ENCODE peak calls at places on chromosome 1, in ten cellular contexts. J is GM06990, F is fibroblast of lung, Q is BE2C, K is cardiac muscle cell, Z is tibial artery, L is dorsolateral prefrontal cortex, C is psoas muscle, U is mucosa of descending colon, E is adrenal gland. Y is an unnamed sample.

GRCh38 chr1:187294421-187295201 is 465.9 kb downstream of the PLA2G4A start:
- DNase-seq in J (no peak), E (no peak), Z (no peak), L (no peak), Q (no peak), C (no peak), F (no peak), K (no peak), U (no peak), Y (no peak)

GRCh38 chr1:205584732-205585131 is 47.1 kb downstream of the ELK4 start:
- DNase-seq in K (no peak), F (no peak), U (no peak), J (no peak), L (no peak), Z (peak; percentile 51), C (no peak), Q (no peak), E (no peak), Y (no peak)

GRCh38 chr1:201450721-201451291 is 18.2 kb downstream of the PHLDA3 start:
- DNase-seq in E (peak; percentile 63), F (peak; percentile 76), Z (peak; percentile 82), K (peak; percentile 45), Q (peak; percentile 66), C (peak; percentile 74), J (peak; percentile 28), L (peak; percentile 77), U (peak; percentile 55), Y (peak; percentile 68)

GRCh38 chr1:222769968-222770620 is 33.1 kb downstream of the FAM177B start:
- DNase-seq in F (no peak), J (no peak), L (no peak), U (no peak), E (no peak), Q (no peak), C (no peak), K (no peak), Z (no peak), Y (no peak)

GRCh38 chr1:89525169-89525855 is 683 bp downstream of the LRRC8B start:
- DNase-seq in Z (peak; percentile 66), C (no peak), Q (peak; percentile 21), J (no peak), K (peak; percentile 23), E (no peak), L (no peak), U (peak; percentile 84), F (peak; percentile 25), Y (no peak)

GRCh38 chr1:220544901-220545303 is 17.0 kb downstream of the MARK1 start:
- DNase-seq in Z (no peak), J (no peak), C (no peak), Q (no peak), L (no peak), E (no peak), U (no peak), K (peak; percentile 11), F (peak; percentile 22), Y (no peak)

GRCh38 chr1:54716299-54717047 is 812 bp downstream of the TTC4 start:
- DNase-seq in K (no peak), Z (no peak), Q (no peak), F (peak; percentile 49), C (no peak), J (no peak), U (no peak), E (no peak), L (no peak), Y (peak; percentile 31)

GRCh38 chr1:40651138-40651857 is 14.2 kb downstream of the RIMS3 start:
- DNase-seq in K (peak; percentile 48), C (no peak), J (no peak), L (peak; percentile 85), U (peak; percentile 82), Q (no peak), Z (no peak), E (no peak), F (no peak), Y (no peak)

GRCh38 chr1:145985502-145986439 is 10.6 kb downstream of the TXNIP start:
- DNase-seq in J (no peak), K (peak; percentile 75), C (peak; percentile 78), Q (no peak), Z (peak; percentile 68), L (no peak), E (peak; percentile 79), F (peak; percentile 83), U (peak; percentile 59), Y (no peak)

DNA sequence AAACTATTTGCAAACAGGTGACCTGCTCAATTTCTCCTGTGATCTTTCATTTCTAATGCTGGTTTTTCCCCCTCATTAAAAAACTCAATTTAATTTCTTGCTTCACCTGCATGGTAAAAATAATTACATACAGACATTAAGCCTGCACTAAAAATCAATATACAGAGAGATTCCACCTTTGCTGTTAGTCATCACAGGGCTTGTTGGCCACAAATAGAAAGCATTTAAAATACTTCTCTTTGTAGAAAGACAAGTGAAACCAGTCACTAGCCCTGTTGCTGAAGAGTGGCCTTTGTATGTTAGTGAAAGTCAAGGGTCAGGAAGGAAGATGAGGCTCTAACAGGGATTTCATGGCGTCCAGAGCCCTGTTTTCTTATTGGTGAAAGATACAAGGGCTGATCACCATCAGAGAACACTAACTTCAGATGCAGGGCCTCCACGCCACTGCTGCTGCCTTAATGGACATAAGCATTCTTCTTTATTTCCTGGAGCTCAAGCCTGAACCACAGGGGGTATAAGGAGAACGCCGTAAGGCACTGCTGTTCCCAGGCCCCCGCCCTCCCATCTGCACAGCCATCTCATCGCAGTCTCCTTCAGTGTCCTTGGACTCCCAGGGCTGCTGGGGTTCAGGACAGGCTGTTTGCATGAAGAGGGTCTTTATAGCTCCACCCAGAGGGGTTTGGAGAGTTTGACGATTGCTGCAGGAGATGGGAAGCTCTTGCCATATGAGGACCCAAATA is 117.2 kb upstream of the IRF2BP2 start:
- DNase-seq in K (no peak), F (no peak), U (no peak), J (peak; percentile 39), E (no peak), C (no peak), Z (no peak), L (no peak), Q (no peak), Y (peak; percentile 35)
- H3K4me3 ChIP-seq in K (no peak overlapping the region), F (no peak overlapping the region), U (no peak overlapping the region), J (no peak overlapping the region), E (no peak overlapping the region), C (no peak overlapping the region), Z (no peak overlapping the region), L (no peak overlapping the region), Q (no peak overlapping the region), Y (no peak overlapping the region)

DNA sequence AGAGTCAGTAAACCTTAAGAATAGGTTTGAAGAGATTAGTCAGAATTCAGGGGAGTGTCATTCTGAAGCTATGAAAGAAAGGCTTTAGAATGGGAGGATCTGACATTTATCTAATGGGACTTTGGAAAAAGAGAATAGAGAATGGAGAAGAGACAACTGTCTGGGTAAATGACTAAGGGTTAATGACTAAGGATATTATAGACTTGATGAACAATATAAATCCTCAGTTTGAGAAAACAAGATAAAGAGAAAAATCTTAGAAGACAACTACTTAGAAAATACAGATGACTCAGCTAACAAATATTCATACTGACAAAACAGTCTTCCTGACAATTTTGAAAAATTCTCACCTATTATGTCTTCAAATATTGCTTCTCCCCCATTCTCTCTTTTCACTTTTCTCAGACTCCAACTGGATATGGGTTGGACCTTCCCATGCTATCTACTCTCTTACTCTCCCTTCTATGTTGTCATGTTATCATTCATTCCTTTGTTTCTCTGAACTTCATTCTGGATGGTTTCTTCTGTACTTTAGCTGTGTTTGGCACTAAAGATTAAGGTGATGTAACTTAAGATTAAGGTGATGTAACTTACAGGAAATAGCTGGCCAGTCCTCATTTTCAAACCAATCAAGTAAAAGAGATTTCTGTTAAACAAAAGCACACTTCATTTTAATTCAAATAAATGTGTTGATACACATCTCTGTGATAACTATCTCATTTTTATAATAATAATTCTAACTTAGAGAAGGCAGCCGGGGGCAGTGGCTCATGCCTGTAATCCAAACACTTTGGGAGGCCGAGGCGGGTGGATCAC is 20.3 kb downstream of the SLC16A1 start:
- DNase-seq in L (no peak), E (no peak), F (peak; percentile 76), J (no peak), Q (no peak), C (no peak), K (no peak), Z (no peak), U (no peak), Y (no peak)
- H3K4me3 ChIP-seq in L (no peak overlapping the region), E (no peak overlapping the region), F (no peak overlapping the region), J (no peak overlapping the region), Q (no peak overlapping the region), C (no peak overlapping the region), K (no peak overlapping the region), Z (no peak overlapping the region), U (no peak overlapping the region), Y (no peak overlapping the region)

GRCh38 chr1:82819234-82819633 is 1018.5 kb downstream of the ADGRL2 start:
- DNase-seq in L (no peak), U (no peak), Q (no peak), Z (no peak), K (no peak), C (no peak), J (no peak), E (no peak), F (no peak), Y (no peak)
- H3K4me3 ChIP-seq in L (no peak overlapping the region), U (no peak overlapping the region), Q (no peak overlapping the region), Z (no peak overlapping the region), K (no peak overlapping the region), C (no peak overlapping the region), J (no peak overlapping the region), E (no peak overlapping the region), F (no peak overlapping the region), Y (no peak overlapping the region)

GRCh38 chr1:93592636-93592949 is 89.0 kb downstream of the BCAR3 start:
- DNase-seq in Z (no peak), L (no peak), E (no peak), U (peak; percentile 65), F (no peak), C (no peak), Q (no peak), K (no peak), J (no peak), Y (no peak)

GRCh38 chr1:93593868-93594602 is 87.6 kb downstream of the BCAR3 start:
- DNase-seq in Q (no peak), U (no peak), J (no peak), L (no peak), E (no peak), C (no peak), Z (no peak), K (no peak), F (no peak), Y (no peak)

GRCh38 chr1:93591833-93592635 is 89.6 kb downstream of the BCAR3 start:
- DNase-seq in L (no peak), F (no peak), E (no peak), Z (no peak), Q (peak; percentile 87), K (no peak), C (peak; percentile 22), J (peak; percentile 75), U (peak; percentile 91), Y (no peak)

GRCh38 chr1:93588955-93589354 is 92.7 kb downstream of the BCAR3 start:
- DNase-seq in F (no peak), E (no peak), C (no peak), K (no peak), Q (no peak), L (no peak), U (no peak), Z (no peak), J (no peak), Y (no peak)

DNA sequence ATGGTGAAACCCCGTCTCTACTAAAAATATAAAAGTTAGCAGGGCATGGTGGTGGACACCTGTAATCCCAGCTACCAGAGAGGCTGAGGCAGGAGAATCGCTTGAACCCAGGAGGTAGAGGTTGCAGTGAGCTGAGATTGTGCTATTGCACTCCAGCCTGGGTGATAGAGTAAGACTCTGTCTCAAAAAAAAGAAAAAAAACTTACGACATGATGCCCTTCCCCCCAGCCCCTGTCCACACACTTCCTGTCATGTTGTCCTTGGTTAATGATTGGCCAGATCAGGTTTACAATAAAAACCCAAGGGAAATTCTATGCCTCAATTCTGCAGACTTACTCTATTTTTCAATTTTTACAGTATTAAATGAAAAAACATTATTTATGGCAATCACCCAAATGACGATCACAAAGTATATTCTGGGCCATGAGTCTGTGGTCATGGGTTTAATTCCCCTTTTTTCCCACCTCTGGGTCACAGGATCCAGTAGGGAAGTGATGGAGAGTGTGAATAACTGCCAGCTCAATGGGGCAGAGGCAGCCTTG is 90.3 kb downstream of the BCAR3 start:
- DNase-seq in Z (no peak), L (no peak), Q (no peak), U (no peak), E (no peak), F (no peak), K (no peak), C (no peak), J (no peak), Y (no peak)
- H3K4me3 ChIP-seq in Z (no peak overlapping the region), L (no peak overlapping the region), Q (no peak overlapping the region), U (no peak overlapping the region), E (no peak overlapping the region), F (no peak overlapping the region), K (no peak overlapping the region), C (no peak overlapping the region), J (no peak overlapping the region), Y (no peak overlapping the region)